ENCODE peak calls at places on chromosomes 11 and 22, in five cellular contexts. H is A549, X is pancreas, E is fibroblast of mammary gland, D is bronchial epithelial cell. S is an unnamed sample.

GRCh38 chr11:64858467-64859401 is 14.3 kb upstream of the CDC42BPG start:
- DNase-seq in H (no peak), X (no peak), E (no peak), D (no peak), S (peak)

GRCh38 chr11:77294040-77294439 is 7.4 kb downstream of the GDPD4 start:
- DNase-seq in H (no peak), X (no peak), E (no peak), D (no peak), S (no peak)

GRCh38 chr11:67614730-67615454 is 8.2 kb downstream of the NDUFV1 start:
- DNase-seq in H (no peak), X (peak), E (no peak), D (no peak), S (no peak)

GRCh38 chr11:115409691-115410220 is 94.5 kb downstream of the CADM1 start:
- DNase-seq in H (peak), X (no peak), E (no peak), D (no peak), S (no peak)

GRCh38 chr11:107598225-107599139 is 7.5 kb downstream of the ELMOD1 start:
- DNase-seq in H (peak), X (no peak), E (no peak), D (peak), S (peak)

GRCh38 chr22:34055525-34056200 is 135.4 kb upstream of the LARGE1 start:
- DNase-seq in H (peak), X (no peak), E (no peak), D (peak), S (no peak)

GRCh38 chr11:10878408-10879214 is 20.8 kb upstream of the ZBED5 start:
- DNase-seq in H (peak), X (no peak), E (peak), D (peak), S (peak)

GRCh38 chr11:89119426-89119825 is 53.6 kb upstream of the GRM5 start:
- DNase-seq in H (no peak), X (no peak), E (no peak), D (no peak), S (no peak)

GRCh38 chr11:623999-624704 is 603 bp downstream of the CDHR5 start:
- DNase-seq in H (peak), X (peak), E (peak), D (peak), S (peak)

GRCh38 chr11:112507281-112507680 is 246.6 kb upstream of the PLET1 start:
- DNase-seq in H (no peak), X (no peak), E (no peak), D (no peak), S (no peak)

GRCh38 chr11:102345923-102346322 is 1.1 kb upstream of the BIRC2 start:
- DNase-seq in H (peak), X (no peak), E (peak), D (peak), S (peak)

GRCh38 chr22:24265734-24266133 is 4.9 kb upstream of the SPECC1L start:
- DNase-seq in H (no peak), X (no peak), E (no peak), D (no peak), S (no peak)

GRCh38 chr11:69554849-69555248 is 73.4 kb downstream of the LINC01488 start:
- DNase-seq in H (no peak), X (no peak), E (no peak), D (no peak), S (no peak)

GRCh38 chr22:37492428-37493344 is 6.5 kb upstream of the MFNG start:
- DNase-seq in H (peak), X (peak), E (peak), D (peak), S (peak)

GRCh38 chr11:17010851-17011420 is 3.3 kb downstream of the PLEKHA7 start:
- DNase-seq in H (no peak), X (no peak), E (no peak), D (no peak), S (no peak)

GRCh38 chr22:46697811-46698515 is 40.1 kb downstream of the CERK start:
- DNase-seq in H (no peak), X (peak), E (no peak), D (no peak), S (no peak)

GRCh38 chr11:124798991-124799383 is 1.2 kb downstream of the MSANTD2 start:
- DNase-seq in H (peak), X (no peak), E (peak), D (peak), S (peak)

GRCh38 chr11:75562048-75562835 is at the start of gene SERPINH1:
- DNase-seq in H (peak), X (peak), E (peak), D (peak), S (peak)

GRCh38 chr11:101870510-101870909 is 44.3 kb upstream of the CEP126 start:
- DNase-seq in H (peak), X (no peak), E (peak), D (peak), S (peak)

GRCh38 chr11:67373916-67374570 is 645 bp upstream of the CLCF1 start:
- DNase-seq in H (peak), X (peak), E (peak), D (peak), S (peak)

GRCh38 chr11:3840870-3841425 is at the start of gene RHOG:
- DNase-seq in H (peak), X (peak), E (peak), D (peak), S (peak)

GRCh38 chr11:17802491-17802890 is 67.9 kb downstream of the KCNC1 start:
- DNase-seq in H (no peak), X (no peak), E (no peak), D (no peak), S (no peak)

GRCh38 chr11:70811483-70811882 is 413.2 kb downstream of the CTTN start:
- DNase-seq in H (no peak), X (no peak), E (no peak), D (no peak), S (no peak)

GRCh38 chr11:61133956-61134662 is 27.1 kb downstream of the VPS37C start:
- DNase-seq in H (no peak), X (no peak), E (no peak), D (no peak), S (no peak)

GRCh38 chr22:26546282-26546681 is 34.0 kb upstream of the TFIP11 start:
- DNase-seq in H (no peak), X (no peak), E (no peak), D (no peak), S (no peak)

GRCh38 chr11:19258651-19259230 is 18.0 kb upstream of the E2F8 start:
- DNase-seq in H (no peak), X (no peak), E (no peak), D (no peak), S (no peak)

GRCh38 chr11:2186669-2187266 is 15.2 kb upstream of the TH start:
- DNase-seq in H (peak), X (no peak), E (no peak), D (peak), S (peak)

GRCh38 chr11:95831198-95831883 is 41.0 kb downstream of the CEP57 start:
- DNase-seq in H (no peak), X (no peak), E (peak), D (peak), S (peak)

GRCh38 chr11:114064216-114064615 is 4.7 kb downstream of the ZBTB16 start:
- DNase-seq in H (no peak), X (no peak), E (no peak), D (no peak), S (no peak)

GRCh38 chr11:95641506-95641905 is 148.1 kb downstream of the FAM76B start:
- DNase-seq in H (no peak), X (no peak), E (peak), D (peak), S (no peak)

GRCh38 chr11:11946180-11946579 is 62.2 kb downstream of the DKK3 start:
- DNase-seq in H (no peak), X (no peak), E (peak), D (no peak), S (peak)

GRCh38 chr22:17754233-17754925 is 19.9 kb downstream of the BID start:
- DNase-seq in H (peak), X (peak), E (no peak), D (no peak), S (peak)
- TF ChIP-seq CTCF in H (no peak), X (no peak), E (no peak), D (peak), S (peak)

GRCh38 chr22:39907605-39908097 is 6.8 kb downstream of the GRAP2 start:
- DNase-seq in H (no peak), X (no peak), E (no peak), D (no peak), S (no peak)
- H3K4me3 ChIP-seq in H (no peak), X (no peak), E (no peak), D (no peak), S (no peak)

DNA sequence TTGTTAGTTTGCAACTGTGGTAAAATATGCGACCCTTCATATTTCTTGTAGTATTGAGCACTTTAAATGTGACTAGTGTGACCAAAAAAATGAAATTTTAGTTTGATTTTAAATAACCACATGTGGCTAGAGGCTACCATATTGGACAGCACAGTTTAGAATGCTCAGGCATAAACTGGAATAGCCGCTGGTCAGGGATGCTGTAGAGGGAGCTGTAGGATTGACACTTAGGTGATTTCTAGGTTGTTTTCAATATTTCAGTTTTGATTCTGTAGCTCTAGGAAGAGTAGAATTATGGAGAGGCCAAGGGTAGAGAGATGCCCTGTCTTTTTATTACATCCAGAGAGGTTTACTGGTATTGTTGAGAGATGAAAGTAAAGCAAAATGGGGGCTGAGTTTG is 10.8 kb upstream of the VSIG10L2 start:
- DNase-seq in H (no peak), X (no peak), E (no peak), D (no peak), S (peak)
- TF ChIP-seq CTCF in H (no peak), X (no peak), E (no peak), D (no peak), S (peak)

GRCh38 chr11:27475622-27476021 is 3.0 kb upstream of the LGR4 start:
- DNase-seq in H (no peak), X (no peak), E (no peak), D (no peak), S (no peak)

GRCh38 chr11:27471588-27472397 is 797 bp downstream of the LGR4 start:
- DNase-seq in H (peak), X (peak), E (no peak), D (no peak), S (peak)

GRCh38 chr11:27471067-27471587 is 1.5 kb downstream of the LGR4 start:
- DNase-seq in H (peak), X (no peak), E (no peak), D (no peak), S (peak)

GRCh38 chr11:27472398-27473016 is at the start of gene LGR4:
- DNase-seq in H (peak), X (peak), E (peak), D (peak), S (peak)

DNA sequence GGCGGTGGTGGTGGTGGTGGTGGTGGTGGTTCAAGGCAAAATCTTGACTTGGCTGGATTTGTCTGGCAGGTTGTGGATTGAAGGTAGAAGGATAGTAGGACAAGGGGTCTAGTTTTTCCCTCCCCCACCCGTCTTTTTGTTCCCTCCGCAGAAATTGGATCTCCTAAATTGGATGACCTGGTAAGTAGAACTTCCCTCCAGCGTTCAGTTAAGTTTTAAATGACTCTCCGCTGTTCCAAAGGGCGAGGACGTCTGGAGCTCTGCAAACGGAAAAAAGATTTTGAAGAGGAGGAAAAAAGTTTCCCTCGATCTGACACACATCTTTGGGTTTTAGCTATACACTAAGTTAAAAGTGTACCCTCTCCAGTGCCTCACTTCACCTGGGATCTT is 422 bp upstream of the LGR4 start:
- DNase-seq in H (no peak), X (no peak), E (no peak), D (no peak), S (peak)
- H3K4me3 ChIP-seq in H (peak), X (no peak), E (peak), D (peak), S (peak)